ENCODE peak calls at places on chromosome 20, in four cellular contexts. One of them, this sample, is unnamed.

GRCh38 chr20:23320317-23320716 is 30.3 kb upstream of the NXT1 start:
- DNase-seq in T-helper 17 cell: no peak
- DNase-seq in activated CD4-positive, alpha-beta T cell treated with anti-CD3 and anti-CD28 coated beads, Interleukin-2, amount 50 U/mL, for 24 hours: no peak
- DNase-seq in endodermal cell: no peak
- DNase-seq in this sample: no peak

GRCh38 chr20:63692436-63693078 is 3.9 kb upstream of the TNFRSF6B start:
- DNase-seq in T-helper 17 cell: no peak
- DNase-seq in endodermal cell: no peak
- DNase-seq in activated CD4-positive, alpha-beta T cell treated with anti-CD3 and anti-CD28 coated beads, Interleukin-2, amount 50 U/mL, for 24 hours: no peak
- DNase-seq in this sample: no peak

GRCh38 chr20:21099653-21100589 is 6.2 kb downstream of the LINC00237 start:
- DNase-seq in endodermal cell: peak
- DNase-seq in activated CD4-positive, alpha-beta T cell treated with anti-CD3 and anti-CD28 coated beads, Interleukin-2, amount 50 U/mL, for 24 hours: peak
- DNase-seq in T-helper 17 cell: peak
- DNase-seq in this sample: no peak

GRCh38 chr20:23547613-23548012 is 20.7 kb downstream of the CST9L start:
- DNase-seq in activated CD4-positive, alpha-beta T cell treated with anti-CD3 and anti-CD28 coated beads, Interleukin-2, amount 50 U/mL, for 24 hours: no peak
- DNase-seq in endodermal cell: no peak
- DNase-seq in T-helper 17 cell: no peak
- DNase-seq in this sample: no peak

GRCh38 chr20:45367126-45367525 is 4.2 kb downstream of the SYS1 start:
- DNase-seq in activated CD4-positive, alpha-beta T cell treated with anti-CD3 and anti-CD28 coated beads, Interleukin-2, amount 50 U/mL, for 24 hours: no peak
- DNase-seq in endodermal cell: no peak
- DNase-seq in T-helper 17 cell: no peak
- DNase-seq in this sample: no peak

GRCh38 chr20:24755411-24755922 is 193.6 kb upstream of the CST7 start:
- DNase-seq in T-helper 17 cell: no peak
- DNase-seq in activated CD4-positive, alpha-beta T cell treated with anti-CD3 and anti-CD28 coated beads, Interleukin-2, amount 50 U/mL, for 24 hours: no peak
- DNase-seq in endodermal cell: peak
- DNase-seq in this sample: no peak

GRCh38 chr20:41361757-41362747 is 4.6 kb downstream of the EMILIN3 start:
- DNase-seq in endodermal cell: no peak
- DNase-seq in T-helper 17 cell: no peak
- DNase-seq in activated CD4-positive, alpha-beta T cell treated with anti-CD3 and anti-CD28 coated beads, Interleukin-2, amount 50 U/mL, for 24 hours: no peak
- DNase-seq in this sample: no peak

GRCh38 chr20:4713401-4713800 is 8.3 kb upstream of the PRND start:
- DNase-seq in T-helper 17 cell: no peak
- DNase-seq in endodermal cell: no peak
- DNase-seq in activated CD4-positive, alpha-beta T cell treated with anti-CD3 and anti-CD28 coated beads, Interleukin-2, amount 50 U/mL, for 24 hours: no peak
- DNase-seq in this sample: peak

GRCh38 chr20:40433341-40433861 is 255.6 kb downstream of the MAFB start:
- DNase-seq in T-helper 17 cell: no peak
- DNase-seq in endodermal cell: no peak
- DNase-seq in activated CD4-positive, alpha-beta T cell treated with anti-CD3 and anti-CD28 coated beads, Interleukin-2, amount 50 U/mL, for 24 hours: no peak
- DNase-seq in this sample: no peak

GRCh38 chr20:46568570-46569129 is 18.2 kb upstream of the OCSTAMP start:
- DNase-seq in T-helper 17 cell: no peak
- DNase-seq in activated CD4-positive, alpha-beta T cell treated with anti-CD3 and anti-CD28 coated beads, Interleukin-2, amount 50 U/mL, for 24 hours: no peak
- DNase-seq in endodermal cell: no peak
- DNase-seq in this sample: no peak

GRCh38 chr20:35560541-35560940 is 18.7 kb downstream of the ERGIC3 start:
- DNase-seq in T-helper 17 cell: no peak
- DNase-seq in activated CD4-positive, alpha-beta T cell treated with anti-CD3 and anti-CD28 coated beads, Interleukin-2, amount 50 U/mL, for 24 hours: no peak
- DNase-seq in endodermal cell: no peak
- DNase-seq in this sample: no peak

GRCh38 chr20:43102394-43102793 is 87.3 kb downstream of the PTPRT start:
- DNase-seq in endodermal cell: peak
- DNase-seq in activated CD4-positive, alpha-beta T cell treated with anti-CD3 and anti-CD28 coated beads, Interleukin-2, amount 50 U/mL, for 24 hours: no peak
- DNase-seq in T-helper 17 cell: no peak
- DNase-seq in this sample: no peak

GRCh38 chr20:7828437-7828836 is 111.8 kb downstream of the HAO1 start:
- DNase-seq in activated CD4-positive, alpha-beta T cell treated with anti-CD3 and anti-CD28 coated beads, Interleukin-2, amount 50 U/mL, for 24 hours: no peak
- DNase-seq in T-helper 17 cell: no peak
- DNase-seq in endodermal cell: no peak
- DNase-seq in this sample: no peak

GRCh38 chr20:49594143-49594928 is 26.4 kb upstream of the PTGIS start:
- DNase-seq in endodermal cell: no peak
- DNase-seq in T-helper 17 cell: no peak
- DNase-seq in activated CD4-positive, alpha-beta T cell treated with anti-CD3 and anti-CD28 coated beads, Interleukin-2, amount 50 U/mL, for 24 hours: peak
- DNase-seq in this sample: peak

GRCh38 chr20:61185841-61186601 is 66.0 kb upstream of the CDH4 start:
- DNase-seq in endodermal cell: no peak
- DNase-seq in T-helper 17 cell: no peak
- DNase-seq in activated CD4-positive, alpha-beta T cell treated with anti-CD3 and anti-CD28 coated beads, Interleukin-2, amount 50 U/mL, for 24 hours: no peak
- DNase-seq in this sample: peak

GRCh38 chr20:8250539-8251200 is 118.6 kb downstream of the PLCB1 start:
- DNase-seq in endodermal cell: no peak
- DNase-seq in T-helper 17 cell: no peak
- DNase-seq in activated CD4-positive, alpha-beta T cell treated with anti-CD3 and anti-CD28 coated beads, Interleukin-2, amount 50 U/mL, for 24 hours: no peak
- DNase-seq in this sample: no peak

GRCh38 chr20:50335105-50335504 is 144.5 kb downstream of the CEBPB start:
- DNase-seq in T-helper 17 cell: no peak
- DNase-seq in activated CD4-positive, alpha-beta T cell treated with anti-CD3 and anti-CD28 coated beads, Interleukin-2, amount 50 U/mL, for 24 hours: no peak
- DNase-seq in endodermal cell: peak
- DNase-seq in this sample: no peak

GRCh38 chr20:33164763-33165095 is 3.2 kb upstream of the BPIFA2 start:
- DNase-seq in T-helper 17 cell: no peak
- DNase-seq in endodermal cell: no peak
- DNase-seq in activated CD4-positive, alpha-beta T cell treated with anti-CD3 and anti-CD28 coated beads, Interleukin-2, amount 50 U/mL, for 24 hours: no peak
- DNase-seq in this sample: no peak

GRCh38 chr20:54173653-54174451 is at the start of gene CYP24A1:
- DNase-seq in T-helper 17 cell: no peak
- DNase-seq in activated CD4-positive, alpha-beta T cell treated with anti-CD3 and anti-CD28 coated beads, Interleukin-2, amount 50 U/mL, for 24 hours: no peak
- DNase-seq in endodermal cell: peak
- DNase-seq in this sample: no peak

GRCh38 chr20:6030453-6031080 is 23.3 kb downstream of the LRRN4 start:
- DNase-seq in T-helper 17 cell: no peak
- DNase-seq in activated CD4-positive, alpha-beta T cell treated with anti-CD3 and anti-CD28 coated beads, Interleukin-2, amount 50 U/mL, for 24 hours: no peak
- DNase-seq in endodermal cell: no peak
- DNase-seq in this sample: no peak

GRCh38 chr20:46013826-46014516 is 5.3 kb downstream of the MMP9 start:
- DNase-seq in activated CD4-positive, alpha-beta T cell treated with anti-CD3 and anti-CD28 coated beads, Interleukin-2, amount 50 U/mL, for 24 hours: peak
- DNase-seq in endodermal cell: peak
- DNase-seq in T-helper 17 cell: peak
- DNase-seq in this sample: no peak